ENCODE peak calls at places on chromosome 19, in six cellular contexts. S is suprapubic skin, W is IMR-90, A is ovary, R is uterus, E is lower leg skin. L is an unnamed sample.

GRCh38 chr19:44848036-44848804 is 2.1 kb downstream of the NECTIN2 start:
- DNase-seq in S (peak; percentile 73), W (peak; percentile 57), A (peak; percentile 56), R (peak; percentile 44), E (no peak), L (no peak)

GRCh38 chr19:6693681-6694080 is 23.7 kb upstream of the TNFSF14 start:
- DNase-seq in S (no peak), W (no peak), A (no peak), R (no peak), E (no peak), L (no peak)

GRCh38 chr19:6723738-6724137 is 3.3 kb upstream of the C3 start:
- DNase-seq in S (no peak), W (no peak), A (peak; percentile 10), R (no peak), E (no peak), L (no peak)

GRCh38 chr19:3632739-3633558 is 6.4 kb upstream of the CACTIN start:
- DNase-seq in S (no peak), W (no peak), A (peak; percentile 84), R (no peak), E (no peak), L (no peak)

GRCh38 chr19:48560095-48560530 is 8.1 kb downstream of the SULT2B1 start:
- DNase-seq in S (no peak), W (no peak), A (no peak), R (no peak), E (no peak), L (no peak)

GRCh38 chr19:55173717-55174409 is 6.2 kb downstream of the SYT5 start:
- DNase-seq in S (no peak), W (peak; percentile 43), A (no peak), R (peak; percentile 46), E (no peak), L (no peak)

GRCh38 chr19:15423130-15423529 is 4.3 kb upstream of the AKAP8L start:
- DNase-seq in S (no peak), W (no peak), A (no peak), R (no peak), E (no peak), L (no peak)

GRCh38 chr19:29841559-29842367 is 30.0 kb downstream of the CCNE1 start:
- DNase-seq in S (no peak), W (peak; percentile 57), A (no peak), R (no peak), E (no peak), L (no peak)

GRCh38 chr19:5826531-5827341 is 12.8 kb downstream of the FUT6 start:
- DNase-seq in S (peak; percentile 80), W (no peak), A (no peak), R (no peak), E (no peak), L (peak; percentile 71)

GRCh38 chr19:10929402-10929794 is 787 bp downstream of the TIMM29 start:
- DNase-seq in S (no peak), W (no peak), A (no peak), R (no peak), E (no peak), L (no peak)

GRCh38 chr19:47414469-47414868 is 4.9 kb downstream of the MEIS3 start:
- DNase-seq in S (no peak), W (no peak), A (no peak), R (no peak), E (no peak), L (no peak)

GRCh38 chr19:18460313-18460712 is 22.4 kb upstream of the ISYNA1 start:
- DNase-seq in S (peak; percentile 90), W (peak; percentile 86), A (peak; percentile 83), R (peak; percentile 79), E (peak; percentile 56), L (no peak)

GRCh38 chr19:39202998-39203355 is 1.1 kb downstream of the SYCN start:
- DNase-seq in S (no peak), W (no peak), A (no peak), R (no peak), E (no peak), L (no peak)

GRCh38 chr19:3507371-3508120 is 1.4 kb downstream of the FZR1 start:
- DNase-seq in S (peak; percentile 68), W (no peak), A (no peak), R (peak; percentile 53), E (no peak), L (peak; percentile 51)

GRCh38 chr19:47694466-47695273 is 18.6 kb upstream of the EHD2 start:
- DNase-seq in S (no peak), W (no peak), A (no peak), R (no peak), E (no peak), L (no peak)

GRCh38 chr19:35249848-35250711 is 1.3 kb downstream of the LSR start:
- DNase-seq in S (no peak), W (no peak), A (no peak), R (no peak), E (peak; percentile 12), L (no peak)

GRCh38 chr19:41914191-41914834 is 13.9 kb downstream of the ERFL start:
- DNase-seq in S (no peak), W (no peak), A (no peak), R (no peak), E (no peak), L (no peak)

GRCh38 chr19:38523319-38523718 is 89.8 kb downstream of the RYR1 start:
- DNase-seq in S (no peak), W (no peak), A (no peak), R (no peak), E (no peak), L (no peak)

GRCh38 chr19:33771308-33772101 is 25.2 kb upstream of the KCTD15 start:
- DNase-seq in S (no peak), W (peak; percentile 41), A (peak; percentile 78), R (peak; percentile 29), E (peak; percentile 39), L (peak; percentile 36)

GRCh38 chr19:3125900-3126524 is 9.8 kb upstream of the GNA15 start:
- DNase-seq in S (peak; percentile 73), W (no peak), A (peak; percentile 50), R (peak; percentile 43), E (no peak), L (no peak)

GRCh38 chr19:56294557-56294956 is 20.1 kb downstream of the ZSCAN5A start:
- DNase-seq in S (no peak), W (peak; percentile 15), A (no peak), R (no peak), E (no peak), L (no peak)

GRCh38 chr19:57870225-57870624 is 18.6 kb downstream of the ZNF814 start:
- DNase-seq in S (no peak), W (no peak), A (no peak), R (no peak), E (no peak), L (no peak)

GRCh38 chr19:57867868-57868492 is 18.3 kb downstream of the ZNF587 start:
- DNase-seq in S (no peak), W (no peak), A (no peak), R (no peak), E (no peak), L (no peak)

GRCh38 chr19:57872450-57872849 is 16.4 kb downstream of the ZNF814 start:
- DNase-seq in S (no peak), W (no peak), A (no peak), R (no peak), E (no peak), L (no peak)
- TF ChIP-seq POLR2A in S (no peak), W (no peak), A (no peak), R (no peak), E (no peak), L (no peak)

DNA sequence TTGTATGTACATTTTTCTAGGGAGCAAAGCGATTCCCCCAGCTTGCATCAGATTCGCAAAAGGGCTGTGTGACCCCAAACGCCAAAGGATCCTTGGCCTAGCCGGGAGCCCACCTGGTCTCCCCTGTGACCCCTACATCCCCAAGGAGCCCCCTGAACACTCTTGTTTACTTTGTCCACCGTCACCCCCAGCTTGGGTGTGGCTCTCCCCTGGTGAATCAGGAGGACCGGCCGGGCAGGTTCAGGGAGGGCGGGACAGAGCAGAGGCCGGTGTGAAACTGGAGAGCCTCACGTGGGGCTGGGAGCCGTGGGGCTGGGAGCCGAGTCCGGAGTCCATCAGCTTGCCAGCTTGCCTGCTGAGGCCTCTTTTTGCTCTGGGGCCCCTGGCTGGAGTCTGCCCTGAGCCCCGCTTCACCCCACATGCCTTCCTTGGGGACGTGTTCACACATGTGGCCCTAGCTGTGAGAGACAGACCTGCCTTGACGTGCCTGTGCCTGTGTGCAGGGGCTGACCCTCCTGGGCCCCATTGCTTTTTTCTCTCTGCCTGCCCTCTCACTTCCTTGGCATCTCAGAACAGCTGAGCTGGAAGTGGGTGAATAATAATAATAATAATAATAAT is 2.0 kb downstream of the ITPKC start:
- DNase-seq in S (peak; percentile 89), W (peak; percentile 40), A (peak; percentile 57), R (peak; percentile 51), E (peak; percentile 78), L (peak; percentile 91)
- TF ChIP-seq POLR2A in S (no peak), W (peak; percentile 51), A (peak; percentile 9), R (no peak), E (no peak), L (peak; percentile 53)

GRCh38 chr19:50657672-50658437 is 8.6 kb downstream of the C19orf81 start:
- DNase-seq in S (peak; percentile 89), W (peak; percentile 98), A (peak; percentile 52), R (peak; percentile 79), E (peak; percentile 85), L (peak; percentile 78)
- TF ChIP-seq POLR2A in S (no peak), W (peak; percentile 23), A (no peak), R (no peak), E (no peak), L (no peak)

GRCh38 chr19:11964858-11965645 is at the start of gene ZNF763:
- DNase-seq in S (peak; percentile 96), W (peak; percentile 75), A (peak; percentile 94), R (peak; percentile 93), E (peak; percentile 96), L (peak; percentile 93)
- TF ChIP-seq POLR2A in S (no peak), W (peak; percentile 21), A (peak; percentile 77), R (peak; percentile 50), E (no peak), L (peak; percentile 67)

GRCh38 chr19:17406039-17406886 is 833 bp upstream of the BST2 start:
- DNase-seq in S (no peak), W (no peak), A (no peak), R (no peak), E (no peak), L (no peak)
- TF ChIP-seq POLR2A in S (no peak), W (no peak), A (no peak), R (no peak), E (no peak), L (no peak)

GRCh38 chr19:1492474-1493006 is 1.6 kb downstream of the REEP6 start:
- DNase-seq in S (no peak), W (no peak), A (peak; percentile 35), R (no peak), E (no peak), L (no peak)
- TF ChIP-seq POLR2A in S (no peak), W (no peak), A (no peak), R (no peak), E (no peak), L (no peak)